ENCODE peak calls at places on chromosomes 3 and 15, in nine cellular contexts. A is CD8-positive, alpha-beta T cell; Z is fibroblast of pulmonary artery; L is NT2/D1; X is ACHN; P is WTC11; H is choroid plexus epithelial cell; R is astrocyte of the spinal cord; G is SIG-M5. C is an unnamed sample.

GRCh38 chr3:52294320-52295150 is 6.9 kb downstream of the GLYCTK start:
- DNase-seq in L (no peak), A (no peak), X (no peak), R (no peak), Z (no peak), H (no peak), G (no peak), P (no peak), C (no peak)

GRCh38 chr3:152021951-152022461 is 148.6 kb downstream of the SUCNR1 start:
- DNase-seq in P (no peak), Z (peak; percentile 69), G (no peak), H (peak; percentile 21), R (peak; percentile 55), A (no peak), X (no peak), L (no peak), C (no peak)

GRCh38 chr15:72824781-72825180 is 41.2 kb upstream of the ADPGK start:
- DNase-seq in R (no peak), P (no peak), X (no peak), G (no peak), H (no peak), Z (no peak), L (no peak), A (no peak), C (no peak)

GRCh38 chr3:11499144-11499543 is 144.6 kb downstream of the VGLL4 start:
- DNase-seq in L (no peak), G (no peak), Z (peak; percentile 94), H (peak; percentile 97), P (no peak), A (no peak), X (peak; percentile 91), R (peak; percentile 95), C (no peak)

GRCh38 chr15:81087121-81087520 is 46.9 kb upstream of the CFAP161 start:
- DNase-seq in H (peak; percentile 37), R (no peak), P (no peak), A (no peak), Z (peak; percentile 25), G (no peak), L (no peak), X (no peak), C (no peak)

GRCh38 chr3:73521936-73522335 is 102.8 kb downstream of the PDZRN3 start:
- DNase-seq in R (no peak), L (no peak), A (no peak), P (no peak), X (no peak), G (no peak), Z (no peak), H (no peak), C (no peak)

GRCh38 chr3:52468336-52468735 is 12.9 kb downstream of the NISCH start:
- DNase-seq in Z (no peak), R (no peak), H (peak; percentile 64), L (no peak), P (no peak), A (no peak), X (no peak), G (no peak), C (no peak)

GRCh38 chr3:32239638-32240550 is 1.4 kb downstream of the CMTM8 start:
- DNase-seq in P (peak; percentile 46), L (no peak), G (no peak), H (peak; percentile 68), X (peak; percentile 49), A (peak; percentile 29), Z (peak; percentile 46), R (peak; percentile 40), C (peak; percentile 38)

GRCh38 chr3:188473591-188474288 is 319.8 kb downstream of the LPP start:
- DNase-seq in G (no peak), Z (no peak), X (no peak), P (no peak), R (no peak), H (no peak), L (no peak), A (no peak), C (no peak)

GRCh38 chr3:119236756-119237155 is 3.9 kb downstream of the B4GALT4 start:
- DNase-seq in L (no peak), R (no peak), X (no peak), A (no peak), Z (no peak), H (no peak), P (no peak), G (no peak), C (no peak)

GRCh38 chr3:152444029-152444641 is 175.4 kb downstream of the MBNL1 start:
- DNase-seq in Z (peak; percentile 82), A (no peak), G (no peak), X (peak; percentile 71), P (no peak), R (peak; percentile 79), L (no peak), H (peak; percentile 84), C (no peak)

GRCh38 chr3:120093923-120094775 is at the start of gene GSK3B:
- DNase-seq in A (peak; percentile 97), H (no peak), X (no peak), L (peak; percentile 98), G (no peak), R (peak; percentile 100), P (peak; percentile 78), Z (peak; percentile 100), C (peak; percentile 100)

GRCh38 chr3:126083511-126083912 is 412 bp downstream of the SLC41A3 start:
- DNase-seq in G (no peak), A (peak; percentile 29), R (peak; percentile 18), H (peak; percentile 39), L (no peak), X (peak; percentile 38), P (peak; percentile 52), Z (no peak), C (no peak)

GRCh38 chr15:60389261-60390077 is 8.3 kb downstream of the ANXA2 start:
- DNase-seq in G (no peak), Z (no peak), R (peak; percentile 34), P (no peak), H (peak; percentile 47), A (no peak), X (no peak), L (no peak), C (no peak)

GRCh38 chr3:21174461-21174860 is 576.5 kb downstream of the ZNF385D start:
- DNase-seq in A (no peak), X (no peak), P (no peak), L (no peak), R (peak; percentile 79), G (no peak), H (no peak), Z (peak; percentile 48), C (no peak)

GRCh38 chr3:8938021-8938420 is 25.3 kb downstream of the RAD18 start:
- DNase-seq in P (no peak), X (peak; percentile 66), Z (peak; percentile 75), G (no peak), R (peak; percentile 72), L (no peak), H (peak; percentile 79), A (no peak), C (no peak)

GRCh38 chr3:122103821-122104514 is 48.8 kb downstream of the CD86 start:
- DNase-seq in X (no peak), P (no peak), A (no peak), R (no peak), H (no peak), Z (no peak), G (no peak), L (no peak), C (no peak)

GRCh38 chr15:79115971-79116370 is 25.4 kb upstream of the RASGRF1 start:
- DNase-seq in R (no peak), Z (no peak), H (no peak), A (no peak), P (no peak), G (no peak), X (no peak), L (no peak), C (no peak)

GRCh38 chr3:193780810-193781472 is 187.9 kb downstream of the OPA1 start:
- DNase-seq in L (peak; percentile 74), R (peak; percentile 71), X (peak; percentile 75), G (no peak), P (peak; percentile 72), A (no peak), Z (peak; percentile 84), H (peak; percentile 71), C (no peak)

GRCh38 chr3:28328188-28329151 is 20.1 kb upstream of the ZCWPW2 start:
- DNase-seq in A (no peak), H (peak; percentile 60), X (peak; percentile 50), R (peak; percentile 38), G (no peak), P (no peak), Z (peak; percentile 61), L (no peak), C (no peak)

GRCh38 chr3:141933421-141934300 is 57.2 kb downstream of the ATP1B3 start:
- DNase-seq in R (no peak), Z (no peak), A (no peak), H (no peak), L (no peak), P (no peak), G (no peak), X (no peak), C (no peak)

GRCh38 chr3:141234283-141234682 is 2.7 kb downstream of the PXYLP1 start:
- DNase-seq in X (no peak), G (no peak), R (no peak), H (no peak), L (no peak), Z (no peak), P (no peak), A (no peak), C (no peak)

GRCh38 chr3:132231633-132232032 is 85.6 kb upstream of the ACP3 start:
- DNase-seq in P (peak; percentile 24), Z (peak; percentile 58), X (peak; percentile 14), R (peak; percentile 84), G (no peak), L (no peak), A (no peak), H (peak; percentile 82), C (no peak)

GRCh38 chr3:15117011-15117410 is 18.1 kb upstream of the RBSN start:
- DNase-seq in G (no peak), A (no peak), R (no peak), Z (no peak), X (no peak), H (no peak), P (no peak), L (no peak), C (no peak)

GRCh38 chr3:54599741-54600140 is 328.1 kb downstream of the LRTM1 start:
- DNase-seq in G (no peak), X (no peak), R (no peak), P (no peak), A (no peak), Z (no peak), H (no peak), L (no peak), C (no peak)

GRCh38 chr3:148372476-148372875 is 325.2 kb upstream of the AGTR1 start:
- DNase-seq in P (no peak), A (no peak), R (no peak), G (no peak), H (peak; percentile 43), Z (no peak), X (no peak), L (no peak), C (no peak)

GRCh38 chr15:96312641-96313335 is 17.7 kb upstream of the NR2F2 start:
- DNase-seq in X (peak; percentile 41), Z (peak; percentile 25), A (no peak), H (no peak), R (no peak), L (no peak), G (no peak), P (no peak), C (no peak)

GRCh38 chr3:128170866-128171516 is 17.7 kb downstream of the EEFSEC start:
- DNase-seq in R (peak; percentile 77), G (no peak), X (peak; percentile 78), H (peak; percentile 91), P (peak; percentile 47), L (peak; percentile 55), Z (peak; percentile 88), A (no peak), C (no peak)

GRCh38 chr3:30972449-30972848 is 78.0 kb upstream of the GADL1 start:
- DNase-seq in G (no peak), L (no peak), A (no peak), P (no peak), X (no peak), H (no peak), R (no peak), Z (no peak), C (no peak)

GRCh38 chr15:90307661-90308060 is 42.2 kb downstream of the NGRN start:
- DNase-seq in L (no peak), H (no peak), P (no peak), X (no peak), Z (no peak), R (no peak), G (no peak), A (no peak), C (no peak)

GRCh38 chr3:102200126-102200525 is 234.7 kb upstream of the ZPLD1 start:
- DNase-seq in L (no peak), R (peak; percentile 38), G (no peak), X (no peak), A (no peak), Z (peak; percentile 18), P (no peak), H (no peak), C (no peak)